ENCODE peak calls at places on chromosomes 12 and 14, in seven cellular contexts. J, K, N, V, S, P and W are unnamed samples.

GRCh38 chr12:5101686-5102085 is 58.0 kb downstream of the KCNA5 start:
- DNase-seq in S (no peak), N (no peak), V (no peak), J (no peak), K (no peak), P (no peak), W (no peak)

GRCh38 chr14:75595211-75595610 is 16.8 kb downstream of the FLVCR2 start:
- DNase-seq in K (no peak), P (no peak), J (no peak), S (no peak), V (no peak), N (no peak), W (no peak)

GRCh38 chr14:36605506-36605857 is 23.1 kb upstream of the NKX2-8 start:
- DNase-seq in V (peak; percentile 21), P (no peak), J (no peak), N (no peak), K (no peak), S (no peak), W (no peak)

GRCh38 chr12:131673519-131674265 is 37.2 kb upstream of the SFSWAP start:
- DNase-seq in K (no peak), N (no peak), P (no peak), J (no peak), S (no peak), V (peak; percentile 35), W (no peak)

GRCh38 chr14:22164616-22165015 is 424.4 kb downstream of the DAD1 start:
- DNase-seq in S (no peak), K (no peak), J (no peak), P (no peak), V (no peak), N (no peak), W (no peak)

GRCh38 chr14:61284001-61284400 is 2.9 kb upstream of the TMEM30B start:
- DNase-seq in S (no peak), K (no peak), P (no peak), J (no peak), N (no peak), V (no peak), W (no peak)

GRCh38 chr12:57632369-57632897 is 568 bp downstream of the B4GALNT1 start:
- DNase-seq in J (no peak), S (no peak), N (no peak), K (no peak), P (no peak), V (no peak), W (peak; percentile 10)

GRCh38 chr12:53190108-53190729 is 9.5 kb upstream of the CSAD start:
- DNase-seq in P (peak; percentile 23), V (peak; percentile 53), J (no peak), K (peak; percentile 44), S (no peak), N (peak; percentile 61), W (peak; percentile 39)

GRCh38 chr14:19754172-19754571 is 10.8 kb downstream of the OR4Q3 start:
- DNase-seq in S (no peak), K (no peak), J (no peak), N (no peak), V (no peak), P (no peak), W (no peak)

GRCh38 chr12:92546826-92547348 is 155.9 kb upstream of the PLEKHG7 start:
- DNase-seq in V (no peak), J (no peak), S (no peak), P (no peak), K (no peak), N (no peak), W (peak; percentile 60)

GRCh38 chr12:92436847-92437246 is 265.9 kb upstream of the PLEKHG7 start:
- DNase-seq in N (no peak), K (no peak), V (no peak), S (no peak), P (no peak), J (no peak), W (no peak)